ENCODE peak calls at places on chromosome 1, in seven cellular contexts. V is naive thymus-derived CD4-positive, alpha-beta T cell; Z is HCT116; P is astrocyte of the cerebellum; N is AG04449; Q is heart right ventricle; K is H7. D is an unnamed sample.

GRCh38 chr1:185349556-185349955 is 32.5 kb upstream of the IVNS1ABP start:
- DNase-seq in V (no peak), Z (no peak), P (peak), N (no peak), Q (no peak), K (no peak), D (no peak)

GRCh38 chr1:1178794-1179331 is 5.2 kb downstream of the TTLL10 start:
- DNase-seq in V (no peak), Z (no peak), P (no peak), N (no peak), Q (peak), K (peak), D (no peak)

GRCh38 chr1:213110349-213111300 is 59.6 kb downstream of the RPS6KC1 start:
- DNase-seq in V (no peak), Z (no peak), P (no peak), N (no peak), Q (no peak), K (peak), D (no peak)

GRCh38 chr1:234214129-234214910 is 158.9 kb upstream of the COA6 start:
- DNase-seq in V (peak), Z (no peak), P (no peak), N (no peak), Q (peak), K (peak), D (no peak)

GRCh38 chr1:12619396-12620141 is 1.6 kb upstream of the DHRS3 start:
- DNase-seq in V (peak), Z (peak), P (peak), N (no peak), Q (peak), K (peak), D (no peak)

GRCh38 chr1:202576816-202577215 is 133.4 kb downstream of the SYT2 start:
- DNase-seq in V (no peak), Z (no peak), P (peak), N (no peak), Q (no peak), K (no peak), D (no peak)

GRCh38 chr1:150362721-150363425 is 1.1 kb upstream of the RPRD2 start:
- DNase-seq in V (peak), Z (no peak), P (no peak), N (no peak), Q (no peak), K (no peak), D (no peak)

GRCh38 chr1:181714428-181714827 is 231.1 kb downstream of the CACNA1E start:
- DNase-seq in V (no peak), Z (no peak), P (peak), N (no peak), Q (no peak), K (peak), D (no peak)

GRCh38 chr1:212285685-212286436 is 651 bp downstream of the PPP2R5A start:
- DNase-seq in V (peak), Z (peak), P (no peak), N (no peak), Q (peak), K (peak), D (peak)

GRCh38 chr1:49226758-49227157 is 450.1 kb upstream of the BEND5 start:
- DNase-seq in V (no peak), Z (no peak), P (no peak), N (no peak), Q (no peak), K (no peak), D (no peak)

GRCh38 chr1:198932351-198932991 is 293.6 kb downstream of the PTPRC start:
- DNase-seq in V (no peak), Z (peak), P (no peak), N (no peak), Q (no peak), K (no peak), D (no peak)
- H3K4me3 ChIP-seq in V (no peak), Z (peak), P (peak), N (no peak), Q (no peak), K (no peak), D (peak)

GRCh38 chr1:36387141-36387949 is 1.6 kb upstream of the STK40 start:
- DNase-seq in V (no peak), Z (no peak), P (peak), N (no peak), Q (no peak), K (no peak), D (no peak)
- H3K4me3 ChIP-seq in V (no peak), Z (peak), P (peak), N (peak), Q (no peak), K (no peak), D (peak)

GRCh38 chr1:29186252-29186651 is 4.6 kb upstream of the SRSF4 start:
- DNase-seq in V (no peak), Z (no peak), P (no peak), N (no peak), Q (no peak), K (no peak), D (no peak)
- H3K4me3 ChIP-seq in V (no peak), Z (no peak), P (no peak), N (no peak), Q (no peak), K (no peak), D (no peak)

GRCh38 chr1:160207751-160208150 is 2.6 kb downstream of the PEA15 start:
- DNase-seq in V (no peak), Z (no peak), P (no peak), N (no peak), Q (no peak), K (no peak), D (no peak)

GRCh38 chr1:160207118-160207650 is 2.0 kb downstream of the PEA15 start:
- DNase-seq in V (no peak), Z (no peak), P (no peak), N (no peak), Q (no peak), K (no peak), D (no peak)

GRCh38 chr1:160205974-160206369 is 788 bp downstream of the PEA15 start:
- DNase-seq in V (peak), Z (peak), P (no peak), N (no peak), Q (no peak), K (no peak), D (peak)

GRCh38 chr1:160205242-160205973 is at the start of gene PEA15:
- DNase-seq in V (peak), Z (peak), P (no peak), N (no peak), Q (peak), K (peak), D (no peak)

DNA sequence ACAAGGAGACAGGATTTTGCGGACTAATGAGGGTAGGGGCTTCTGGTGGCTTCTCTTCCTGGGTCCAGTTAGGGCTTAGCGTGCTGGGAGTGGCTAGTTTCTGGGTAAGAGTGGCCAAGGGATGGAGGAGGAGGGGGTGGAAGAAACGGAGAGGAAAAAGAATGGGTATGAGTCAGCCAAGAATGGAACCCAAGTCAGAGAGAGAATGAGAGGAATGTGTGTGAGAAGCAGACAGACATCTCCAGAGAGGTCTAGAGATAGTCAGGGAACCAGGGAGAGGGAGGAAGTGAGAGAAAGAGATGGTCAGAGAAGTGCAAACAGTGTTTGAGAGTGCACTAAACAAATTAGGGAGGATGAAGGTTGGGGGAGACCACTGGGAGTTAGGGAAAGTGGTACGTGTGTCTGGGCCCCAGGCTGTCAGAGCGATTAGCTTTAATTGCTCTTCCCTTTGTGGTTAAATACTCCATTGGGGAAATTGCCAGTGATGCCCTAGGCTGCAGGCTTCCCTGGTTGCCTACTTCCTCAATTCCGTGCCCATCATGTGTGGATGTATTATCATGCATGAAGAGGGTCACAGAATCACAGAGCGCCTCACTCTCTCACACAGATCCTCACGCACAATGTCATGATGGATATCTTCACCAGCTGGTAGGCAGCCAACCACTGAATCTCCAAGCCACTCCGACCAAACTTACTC is 1.4 kb downstream of the PEA15 start:
- DNase-seq in V (no peak), Z (no peak), P (peak), N (peak), Q (no peak), K (peak), D (no peak)
- H3K4me3 ChIP-seq in V (peak), Z (peak), P (peak), N (peak), Q (peak), K (peak), D (peak)

DNA sequence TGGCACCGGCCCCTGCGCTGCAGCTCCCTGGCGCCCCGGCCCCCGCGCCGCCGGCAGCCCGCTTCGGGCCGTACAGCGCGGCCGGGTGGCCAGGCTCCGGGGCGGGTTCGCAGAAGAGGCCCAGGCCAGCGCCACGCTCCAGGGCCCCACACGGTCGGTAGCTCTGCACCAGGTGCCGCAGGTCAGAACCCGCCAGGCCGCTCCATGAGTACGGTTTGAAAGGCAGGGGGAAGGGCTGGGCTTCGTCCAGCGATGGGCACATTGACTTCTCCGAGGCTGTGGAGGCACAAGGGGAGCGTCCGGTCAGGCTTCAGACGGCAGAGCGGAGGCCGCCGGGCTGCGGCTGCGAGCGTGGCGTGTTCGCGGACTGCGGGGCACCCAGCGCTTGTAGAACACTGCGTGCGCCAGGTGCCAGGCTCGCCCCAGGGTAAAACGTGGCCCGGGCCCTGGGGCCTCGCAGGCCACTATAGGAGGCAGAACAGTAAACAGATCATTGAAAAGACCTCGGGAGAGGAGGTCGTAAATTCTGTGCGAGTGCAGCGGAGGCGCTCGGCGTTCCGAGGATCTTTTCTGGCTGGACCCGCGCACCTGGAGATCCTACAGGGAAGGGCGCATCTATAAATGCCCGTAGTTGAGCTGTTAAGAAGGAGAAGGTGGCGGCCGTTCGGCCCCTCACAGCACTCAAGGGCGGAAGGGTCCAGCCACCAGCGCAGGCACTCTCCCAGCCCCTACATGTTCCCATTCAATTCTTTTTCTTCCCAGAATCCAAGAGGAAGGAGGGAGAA is 5.7 kb downstream of the GFI1 start:
- DNase-seq in V (no peak), Z (no peak), P (no peak), N (no peak), Q (peak), K (peak), D (no peak)
- H3K4me3 ChIP-seq in V (no peak), Z (no peak), P (no peak), N (no peak), Q (no peak), K (peak), D (peak)

GRCh38 chr1:9624081-9624480 is 27.4 kb upstream of the PIK3CD start:
- DNase-seq in V (no peak), Z (no peak), P (no peak), N (no peak), Q (no peak), K (no peak), D (no peak)

GRCh38 chr1:9628541-9629444 is 22.7 kb upstream of the PIK3CD start:
- DNase-seq in V (peak), Z (no peak), P (no peak), N (no peak), Q (no peak), K (peak), D (no peak)

GRCh38 chr1:9629445-9630201 is 21.9 kb upstream of the PIK3CD start:
- DNase-seq in V (peak), Z (no peak), P (no peak), N (no peak), Q (peak), K (peak), D (no peak)

GRCh38 chr1:9625761-9626160 is 25.8 kb upstream of the PIK3CD start:
- DNase-seq in V (no peak), Z (no peak), P (no peak), N (no peak), Q (no peak), K (no peak), D (no peak)

DNA sequence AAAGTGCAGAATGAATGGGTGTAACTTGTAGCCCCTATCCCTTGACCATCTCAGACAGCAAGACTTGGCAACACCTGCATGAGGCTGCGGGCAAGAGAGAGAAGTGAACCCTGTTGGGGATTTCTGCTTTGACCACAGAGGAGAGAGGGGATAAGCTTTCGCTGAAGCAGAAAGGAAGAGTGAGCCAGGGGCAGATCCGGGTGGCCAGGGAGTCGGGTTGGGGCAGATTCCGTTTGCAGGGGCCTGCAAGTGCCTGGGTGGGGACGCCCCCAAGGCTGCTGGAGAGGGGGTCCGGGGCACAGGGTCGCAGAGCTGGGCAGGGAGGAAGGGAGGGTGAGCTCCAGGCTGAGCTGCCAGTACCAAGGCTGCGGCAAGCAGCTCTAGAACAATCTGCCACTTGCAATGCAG is 25.3 kb upstream of the PIK3CD start:
- DNase-seq in V (no peak), Z (no peak), P (no peak), N (no peak), Q (no peak), K (peak), D (no peak)
- H3K4me3 ChIP-seq in V (peak), Z (no peak), P (no peak), N (no peak), Q (no peak), K (no peak), D (no peak)

GRCh38 chr1:160720366-160720765 is 8.7 kb upstream of the CD48 start:
- DNase-seq in V (no peak), Z (no peak), P (no peak), N (no peak), Q (no peak), K (no peak), D (no peak)
- H3K4me3 ChIP-seq in V (no peak), Z (no peak), P (no peak), N (no peak), Q (no peak), K (no peak), D (no peak)

D was measured in thoracic aorta.